ENCODE peak calls at places on chromosome 2, in six cellular contexts. One of them, this sample, is unnamed.

GRCh38 chr2:237967463-237967871 is 653 bp downstream of the UBE2F start:
- DNase-seq in cardiac muscle cell: peak
- DNase-seq in stomach: peak
- DNase-seq in SJSA1: peak
- DNase-seq in pancreas: peak
- DNase-seq in right lobe of liver: peak
- DNase-seq in this sample: no peak

GRCh38 chr2:239544846-239545465 is 144.1 kb upstream of the HDAC4 start:
- DNase-seq in SJSA1: no peak
- DNase-seq in right lobe of liver: no peak
- DNase-seq in stomach: no peak
- DNase-seq in cardiac muscle cell: no peak
- DNase-seq in pancreas: no peak
- DNase-seq in this sample: no peak

GRCh38 chr2:55776479-55776878 is 82.8 kb upstream of the PNPT1 start:
- DNase-seq in right lobe of liver: no peak
- DNase-seq in pancreas: no peak
- DNase-seq in stomach: no peak
- DNase-seq in SJSA1: no peak
- DNase-seq in cardiac muscle cell: no peak
- DNase-seq in this sample: no peak

GRCh38 chr2:74876081-74876886 is 42.4 kb downstream of the HK2 start:
- DNase-seq in pancreas: no peak
- DNase-seq in cardiac muscle cell: peak
- DNase-seq in stomach: no peak
- DNase-seq in right lobe of liver: no peak
- DNase-seq in SJSA1: peak
- DNase-seq in this sample: peak

GRCh38 chr2:101473911-101474751 is 781 bp downstream of the RFX8 start:
- DNase-seq in SJSA1: peak
- DNase-seq in stomach: peak
- DNase-seq in pancreas: peak
- DNase-seq in cardiac muscle cell: peak
- DNase-seq in right lobe of liver: peak
- DNase-seq in this sample: no peak

GRCh38 chr2:167844714-167845530 is 402.5 kb downstream of the STK39 start:
- DNase-seq in right lobe of liver: no peak
- DNase-seq in cardiac muscle cell: no peak
- DNase-seq in pancreas: no peak
- DNase-seq in stomach: no peak
- DNase-seq in SJSA1: no peak
- DNase-seq in this sample: no peak

GRCh38 chr2:21422050-21422449 is 298.3 kb downstream of the TDRD15 start:
- DNase-seq in SJSA1: peak
- DNase-seq in cardiac muscle cell: peak
- DNase-seq in right lobe of liver: peak
- DNase-seq in pancreas: no peak
- DNase-seq in stomach: no peak
- DNase-seq in this sample: peak

GRCh38 chr2:207955456-207955855 is 69.9 kb downstream of the PLEKHM3 start:
- DNase-seq in cardiac muscle cell: no peak
- DNase-seq in SJSA1: no peak
- DNase-seq in stomach: no peak
- DNase-seq in right lobe of liver: no peak
- DNase-seq in pancreas: no peak
- DNase-seq in this sample: no peak

GRCh38 chr2:127188797-127189196 is 31.3 kb downstream of the CYP27C1 start:
- DNase-seq in pancreas: no peak
- DNase-seq in stomach: no peak
- DNase-seq in right lobe of liver: no peak
- DNase-seq in SJSA1: no peak
- DNase-seq in cardiac muscle cell: no peak
- DNase-seq in this sample: no peak

GRCh38 chr2:95023222-95023597 is 2.3 kb upstream of the MAL start:
- DNase-seq in pancreas: no peak
- DNase-seq in right lobe of liver: no peak
- DNase-seq in SJSA1: no peak
- DNase-seq in cardiac muscle cell: no peak
- DNase-seq in stomach: peak
- DNase-seq in this sample: no peak

GRCh38 chr2:98717625-98718024 is 13.3 kb downstream of the MGAT4A start:
- DNase-seq in cardiac muscle cell: no peak
- DNase-seq in pancreas: no peak
- DNase-seq in stomach: no peak
- DNase-seq in right lobe of liver: no peak
- DNase-seq in SJSA1: no peak
- DNase-seq in this sample: no peak

GRCh38 chr2:145764631-145765030 is 1244.7 kb upstream of the ZEB2 start:
- DNase-seq in stomach: no peak
- DNase-seq in right lobe of liver: no peak
- DNase-seq in pancreas: no peak
- DNase-seq in SJSA1: no peak
- DNase-seq in cardiac muscle cell: no peak
- DNase-seq in this sample: no peak

GRCh38 chr2:48714240-48714639 is 41.3 kb downstream of the LHCGR start:
- DNase-seq in right lobe of liver: no peak
- DNase-seq in stomach: no peak
- DNase-seq in cardiac muscle cell: no peak
- DNase-seq in SJSA1: no peak
- DNase-seq in pancreas: no peak
- DNase-seq in this sample: no peak

GRCh38 chr2:54629914-54630609 is 93.4 kb upstream of the EML6 start:
- DNase-seq in pancreas: peak
- DNase-seq in cardiac muscle cell: no peak
- DNase-seq in stomach: peak
- DNase-seq in right lobe of liver: peak
- DNase-seq in SJSA1: peak
- DNase-seq in this sample: no peak

GRCh38 chr2:174683392-174683759 is 80.9 kb downstream of the CHRNA1 start:
- DNase-seq in SJSA1: peak
- DNase-seq in stomach: no peak
- DNase-seq in cardiac muscle cell: peak
- DNase-seq in pancreas: no peak
- DNase-seq in right lobe of liver: no peak
- DNase-seq in this sample: no peak

GRCh38 chr2:158501301-158501700 is 44.5 kb downstream of the PKP4 start:
- DNase-seq in right lobe of liver: peak
- DNase-seq in SJSA1: no peak
- DNase-seq in pancreas: peak
- DNase-seq in cardiac muscle cell: no peak
- DNase-seq in stomach: peak
- DNase-seq in this sample: no peak

GRCh38 chr2:152542995-152543481 is 174.2 kb downstream of the PRPF40A start:
- DNase-seq in SJSA1: peak
- DNase-seq in right lobe of liver: no peak
- DNase-seq in stomach: no peak
- DNase-seq in cardiac muscle cell: no peak
- DNase-seq in pancreas: no peak
- DNase-seq in this sample: no peak

GRCh38 chr2:104746790-104747320 is 107.1 kb upstream of the POU3F3 start:
- DNase-seq in pancreas: no peak
- DNase-seq in right lobe of liver: no peak
- DNase-seq in SJSA1: no peak
- DNase-seq in stomach: no peak
- DNase-seq in cardiac muscle cell: no peak
- DNase-seq in this sample: no peak

GRCh38 chr2:187593697-187594096 is 39.5 kb upstream of the TFPI start:
- DNase-seq in stomach: no peak
- DNase-seq in cardiac muscle cell: no peak
- DNase-seq in right lobe of liver: no peak
- DNase-seq in SJSA1: no peak
- DNase-seq in pancreas: no peak
- DNase-seq in this sample: no peak

GRCh38 chr2:119434664-119435063 is 3.0 kb downstream of the TMEM37 start:
- DNase-seq in right lobe of liver: no peak
- DNase-seq in stomach: no peak
- DNase-seq in SJSA1: no peak
- DNase-seq in pancreas: no peak
- DNase-seq in cardiac muscle cell: no peak
- DNase-seq in this sample: no peak

GRCh38 chr2:47056875-47057731 is 98.0 kb downstream of the STPG4 start:
- DNase-seq in cardiac muscle cell: no peak
- DNase-seq in pancreas: peak
- DNase-seq in right lobe of liver: peak
- DNase-seq in stomach: no peak
- DNase-seq in SJSA1: no peak
- DNase-seq in this sample: no peak
- H3K27ac ChIP-seq in cardiac muscle cell: no peak
- H3K27ac ChIP-seq in pancreas: peak
- H3K27ac ChIP-seq in right lobe of liver: peak
- H3K27ac ChIP-seq in stomach: peak
- H3K27ac ChIP-seq in SJSA1: peak
- H3K27ac ChIP-seq in this sample: no peak

GRCh38 chr2:240848900-240849680 is 19.5 kb upstream of the AGXT start:
- DNase-seq in right lobe of liver: no peak
- DNase-seq in pancreas: no peak
- DNase-seq in stomach: no peak
- DNase-seq in SJSA1: no peak
- DNase-seq in cardiac muscle cell: no peak
- DNase-seq in this sample: no peak

GRCh38 chr2:240850026-240850425 is 18.6 kb upstream of the AGXT start:
- DNase-seq in stomach: no peak
- DNase-seq in pancreas: no peak
- DNase-seq in cardiac muscle cell: no peak
- DNase-seq in SJSA1: no peak
- DNase-seq in right lobe of liver: no peak
- DNase-seq in this sample: no peak

GRCh38 chr2:240850756-240851077 is 17.9 kb upstream of the AGXT start:
- DNase-seq in cardiac muscle cell: no peak
- DNase-seq in stomach: no peak
- DNase-seq in right lobe of liver: no peak
- DNase-seq in SJSA1: no peak
- DNase-seq in pancreas: no peak
- DNase-seq in this sample: no peak

GRCh38 chr2:240852671-240853314 is 15.8 kb upstream of the AGXT start:
- DNase-seq in pancreas: no peak
- DNase-seq in SJSA1: no peak
- DNase-seq in stomach: no peak
- DNase-seq in cardiac muscle cell: no peak
- DNase-seq in right lobe of liver: no peak
- DNase-seq in this sample: no peak

DNA sequence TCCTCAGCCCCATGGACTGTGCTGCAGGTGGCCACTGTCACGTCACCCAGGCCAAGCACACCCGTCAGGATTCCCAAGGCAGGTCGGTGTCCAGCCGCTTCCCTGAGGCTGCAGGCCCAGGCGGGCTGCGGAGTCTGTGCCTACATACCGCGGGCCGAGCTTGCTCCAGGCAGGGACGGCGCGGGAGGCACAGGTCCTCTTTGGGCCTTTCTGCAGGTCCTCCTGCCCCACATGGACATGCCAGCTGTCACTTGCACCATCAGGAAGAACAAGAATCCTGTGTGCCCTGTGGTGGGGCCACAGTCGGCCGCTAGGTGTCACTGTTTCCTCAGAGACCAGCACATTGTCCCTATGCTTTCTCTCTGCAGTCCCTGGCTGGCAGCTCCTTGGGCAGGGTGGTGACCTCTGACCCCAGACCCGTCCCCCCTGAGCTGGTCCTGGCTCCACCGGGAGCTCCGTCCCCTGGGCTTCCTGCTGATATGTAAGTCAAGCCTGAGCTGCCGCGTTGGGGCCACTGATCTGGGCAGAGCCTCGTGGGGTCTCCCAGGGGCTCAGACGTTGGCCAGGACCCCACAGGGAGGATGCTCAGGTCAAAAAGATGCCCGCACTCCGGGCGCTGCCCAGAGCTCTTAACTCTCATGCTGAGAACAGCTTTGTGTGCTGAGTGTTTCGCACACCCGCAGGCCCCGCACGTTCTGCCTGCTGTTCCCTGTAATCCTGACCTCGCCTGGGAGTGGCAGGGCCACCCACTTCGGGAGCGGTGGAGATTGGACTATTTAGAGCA is 17.4 kb upstream of the AGXT start:
- DNase-seq in stomach: peak
- DNase-seq in right lobe of liver: peak
- DNase-seq in pancreas: peak
- DNase-seq in cardiac muscle cell: peak
- DNase-seq in SJSA1: peak
- DNase-seq in this sample: peak
- H3K27ac ChIP-seq in stomach: no peak
- H3K27ac ChIP-seq in right lobe of liver: no peak
- H3K27ac ChIP-seq in pancreas: no peak
- H3K27ac ChIP-seq in cardiac muscle cell: no peak
- H3K27ac ChIP-seq in SJSA1: peak
- H3K27ac ChIP-seq in this sample: no peak

DNA sequence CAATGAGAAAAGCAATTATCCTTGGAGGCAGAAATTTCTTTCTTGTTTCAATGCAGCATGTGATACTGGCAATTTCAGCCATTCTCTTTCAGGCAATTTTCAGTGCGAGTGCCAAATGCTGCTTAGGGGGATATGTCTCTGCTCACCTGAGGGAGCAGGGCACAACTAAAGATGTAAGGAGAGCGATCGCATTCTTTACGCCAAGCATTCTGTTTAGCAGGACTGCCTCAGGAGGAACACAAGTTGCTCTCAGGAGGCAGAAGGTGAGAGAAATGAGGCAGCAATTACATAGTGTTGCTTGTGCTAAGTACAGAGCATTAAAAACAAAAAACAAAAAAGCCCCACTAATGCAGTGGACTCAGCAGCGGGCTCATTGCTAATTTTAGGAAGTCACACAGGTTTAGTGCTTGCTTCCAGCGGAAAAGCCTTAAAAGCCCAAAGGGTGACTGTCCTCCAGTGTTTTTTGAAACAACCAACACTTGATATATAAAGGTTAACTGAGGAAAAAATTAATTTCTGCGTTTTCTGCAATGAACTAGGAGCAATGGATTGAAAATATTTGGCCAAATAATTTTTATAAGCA is 116.9 kb downstream of the METTL8 start:
- DNase-seq in pancreas: no peak
- DNase-seq in stomach: no peak
- DNase-seq in SJSA1: no peak
- DNase-seq in cardiac muscle cell: no peak
- DNase-seq in right lobe of liver: no peak
- DNase-seq in this sample: no peak
- H3K27ac ChIP-seq in pancreas: no peak
- H3K27ac ChIP-seq in stomach: peak
- H3K27ac ChIP-seq in SJSA1: no peak
- H3K27ac ChIP-seq in cardiac muscle cell: no peak
- H3K27ac ChIP-seq in right lobe of liver: no peak
- H3K27ac ChIP-seq in this sample: peak

DNA sequence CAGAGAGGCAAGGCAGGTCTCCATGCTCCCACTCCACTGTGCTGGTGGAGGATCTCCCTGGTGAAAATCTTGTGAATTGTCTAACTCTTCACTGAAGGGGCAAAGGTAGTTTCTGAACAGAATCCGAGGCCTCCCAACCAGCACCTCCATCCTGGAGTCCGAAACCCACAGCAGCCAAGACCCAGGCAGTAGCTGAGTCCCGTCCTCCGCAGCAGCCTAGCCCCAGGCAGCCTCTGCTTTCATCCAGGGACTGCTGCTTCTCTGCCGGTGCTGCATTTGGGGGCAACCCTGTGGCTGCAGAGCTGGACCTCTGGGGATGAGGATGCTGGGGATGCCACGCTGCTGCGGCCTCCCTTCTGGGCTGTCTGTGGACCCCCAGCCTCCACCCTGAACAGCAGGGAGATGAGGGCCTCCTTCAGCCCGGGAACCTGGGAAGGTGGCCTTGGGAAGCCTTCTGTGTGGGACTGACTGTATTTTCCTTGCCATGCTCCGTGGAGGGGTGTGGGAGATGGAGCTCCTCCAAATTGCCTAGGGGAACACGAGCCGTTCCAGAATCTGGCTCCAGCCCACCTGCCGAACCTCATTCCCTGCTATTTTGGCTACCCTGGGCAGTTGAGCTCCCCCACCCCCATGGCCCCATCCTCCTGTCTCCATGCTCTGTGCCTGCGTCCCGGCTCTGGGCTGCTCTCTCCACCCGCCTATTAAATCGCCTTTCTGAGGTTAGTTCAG is 48.1 kb downstream of the GREB1 start:
- DNase-seq in cardiac muscle cell: no peak
- DNase-seq in stomach: no peak
- DNase-seq in SJSA1: no peak
- DNase-seq in right lobe of liver: no peak
- DNase-seq in pancreas: no peak
- DNase-seq in this sample: no peak
- H3K27ac ChIP-seq in cardiac muscle cell: peak
- H3K27ac ChIP-seq in stomach: peak
- H3K27ac ChIP-seq in SJSA1: no peak
- H3K27ac ChIP-seq in right lobe of liver: no peak
- H3K27ac ChIP-seq in pancreas: no peak
- H3K27ac ChIP-seq in this sample: no peak

This sample was measured in iPS DF 6.9.